ENCODE peak calls at places on chromosomes 16 and 17, in six cellular contexts. T is lung, H is tibial artery, N is foreskin fibroblast, J is nephron progenitor cell, B is ovary. Q is an unnamed sample.

GRCh38 chr17:42016411-42016831 is 818 bp downstream of the DNAJC7 start:
- DNase-seq in T (no peak), H (no peak), N (peak), J (no peak), B (no peak), Q (no peak)

GRCh38 chr16:6428861-6429260 is 903.8 kb upstream of the RBFOX1 start:
- DNase-seq in T (no peak), H (no peak), N (no peak), J (no peak), B (no peak), Q (no peak)

GRCh38 chr17:34633351-34633750 is 54.0 kb downstream of the TMEM132E start:
- DNase-seq in T (no peak), H (no peak), N (no peak), J (no peak), B (no peak), Q (no peak)

GRCh38 chr17:39927101-39927927 is at the start of the genes LRRC3C and ORMDL3:
- DNase-seq in T (peak), H (peak), N (peak), J (peak), B (peak), Q (peak)

GRCh38 chr17:14135906-14136590 is 66.7 kb downstream of the COX10 start:
- DNase-seq in T (no peak), H (no peak), N (no peak), J (no peak), B (no peak), Q (no peak)

GRCh38 chr16:85870159-85870558 is 28.8 kb upstream of the IRF8 start:
- DNase-seq in T (no peak), H (peak), N (no peak), J (no peak), B (no peak), Q (no peak)

GRCh38 chr17:7081341-7082062 is 1.5 kb upstream of the CLEC10A start:
- DNase-seq in T (no peak), H (no peak), N (no peak), J (no peak), B (no peak), Q (no peak)

GRCh38 chr17:45834471-45835396 is 9.9 kb upstream of the SPPL2C start:
- DNase-seq in T (no peak), H (no peak), N (no peak), J (no peak), B (no peak), Q (no peak)

GRCh38 chr17:16872351-16872751 is 99.6 kb downstream of the TNFRSF13B start:
- DNase-seq in T (no peak), H (no peak), N (no peak), J (no peak), B (no peak), Q (no peak)

GRCh38 chr16:12646098-12646489 is 157.6 kb downstream of the CPPED1 start:
- DNase-seq in T (no peak), H (no peak), N (no peak), J (no peak), B (no peak), Q (no peak)

GRCh38 chr16:11407047-11407982 is 62.1 kb downstream of the RMI2 start:
- DNase-seq in T (peak), H (peak), N (peak), J (peak), B (no peak), Q (peak)

GRCh38 chr16:71723537-71724319 is 773 bp downstream of the PHLPP2 start:
- DNase-seq in T (peak), H (peak), N (peak), J (peak), B (peak), Q (peak)

GRCh38 chr16:83878838-83879237 is 20.1 kb upstream of the MLYCD start:
- DNase-seq in T (no peak), H (no peak), N (peak), J (no peak), B (no peak), Q (no peak)

DNA sequence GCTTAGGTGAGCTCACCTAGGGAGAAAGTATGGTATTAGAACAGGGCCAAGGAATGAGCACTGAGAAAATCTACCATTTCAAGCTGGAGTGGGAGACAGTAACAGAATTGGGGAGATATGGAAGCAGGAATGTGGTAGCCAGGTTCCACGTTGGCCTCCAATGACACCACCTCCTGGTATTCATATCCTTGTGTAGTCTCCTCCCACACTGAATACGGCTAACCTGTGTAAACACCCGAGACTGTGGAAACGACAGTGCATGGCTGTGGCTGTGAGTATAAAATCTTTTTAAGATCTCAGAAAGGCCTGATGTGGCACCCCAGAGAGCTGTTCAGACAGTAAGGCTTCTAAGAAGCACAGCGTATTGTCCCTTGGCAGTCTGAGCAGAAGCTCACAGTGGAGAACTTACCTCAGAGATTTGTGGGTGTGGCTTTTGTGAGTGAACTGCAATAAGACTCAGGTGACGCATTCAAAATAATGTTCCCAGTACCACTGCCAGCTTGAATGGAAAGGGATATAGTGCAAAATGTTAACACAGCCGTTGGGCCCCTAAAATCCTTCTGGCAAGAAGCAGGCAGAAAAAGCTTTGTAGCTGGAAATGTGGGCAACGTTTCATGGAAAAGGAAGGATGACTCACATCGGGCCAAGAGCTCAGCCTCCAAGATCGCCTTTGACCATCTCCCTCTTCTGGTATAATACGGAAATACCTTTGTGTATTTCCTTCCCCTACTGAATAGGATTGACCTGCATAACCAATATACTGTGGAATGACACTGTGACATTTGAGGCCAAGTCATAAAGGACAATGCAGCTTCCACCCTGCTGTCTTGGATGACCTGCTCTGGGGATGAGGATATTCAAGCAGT is 14.4 kb downstream of the SDR42E1 start:
- DNase-seq in T (no peak), H (no peak), N (peak), J (no peak), B (no peak), Q (no peak)
- TF ChIP-seq CTCF in T (no peak), H (no peak), N (no peak), J (no peak), B (no peak), Q (peak)

GRCh38 chr17:69949931-69950330 is 125.1 kb upstream of the KCNJ16 start:
- DNase-seq in T (no peak), H (no peak), N (no peak), J (no peak), B (no peak), Q (no peak)

GRCh38 chr17:69951058-69951457 is 124.0 kb upstream of the KCNJ16 start:
- DNase-seq in T (no peak), H (no peak), N (no peak), J (no peak), B (no peak), Q (no peak)

GRCh38 chr17:69945698-69946185 is 129.3 kb upstream of the KCNJ16 start:
- DNase-seq in T (no peak), H (no peak), N (peak), J (no peak), B (no peak), Q (no peak)

GRCh38 chr17:69947027-69947759 is 127.8 kb upstream of the KCNJ16 start:
- DNase-seq in T (no peak), H (no peak), N (no peak), J (no peak), B (no peak), Q (no peak)

DNA sequence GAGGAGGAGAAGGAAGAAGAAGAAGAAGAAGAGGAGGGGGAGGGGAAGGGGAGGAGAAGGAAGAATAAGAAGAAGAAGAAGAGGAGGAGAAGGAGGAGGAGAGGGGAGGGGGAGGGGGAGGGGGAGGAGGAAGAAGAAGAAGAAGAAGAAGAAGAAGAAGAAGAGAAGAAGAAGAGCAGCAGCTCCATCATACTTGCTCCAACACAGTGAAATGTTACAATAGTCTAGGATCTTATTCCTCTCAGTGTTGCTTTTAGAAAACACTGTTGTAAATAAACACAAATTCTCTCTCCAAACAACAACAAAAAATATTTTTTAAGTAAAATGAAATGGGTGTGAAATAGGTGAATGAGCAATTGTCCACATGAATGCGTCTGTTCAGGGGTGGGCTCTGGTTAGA is 126.6 kb upstream of the KCNJ16 start:
- DNase-seq in T (no peak), H (no peak), N (no peak), J (no peak), B (no peak), Q (no peak)
- TF ChIP-seq CTCF in T (no peak), H (no peak), N (no peak), J (no peak), B (no peak), Q (no peak)

DNA sequence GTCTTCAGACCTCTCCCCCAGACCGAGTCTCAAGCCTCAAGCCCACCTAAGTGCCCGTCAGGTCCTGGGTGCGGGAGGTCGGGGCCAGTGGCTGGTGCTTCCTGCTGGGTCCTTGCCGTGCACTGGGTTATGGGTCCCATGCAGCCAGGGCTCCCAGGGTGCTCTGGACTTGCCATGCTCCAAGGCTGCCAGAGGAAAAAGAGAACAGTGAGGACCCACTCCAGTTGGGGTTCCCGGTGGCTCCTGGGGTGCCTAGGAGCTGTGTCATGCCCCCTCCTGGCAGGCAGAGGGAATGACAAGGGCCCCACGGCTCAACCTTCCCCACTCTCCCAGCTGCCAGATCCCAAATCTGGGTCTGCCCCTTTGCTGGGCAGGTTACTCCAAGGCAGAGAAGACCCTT is 3.8 kb downstream of the SNX20 start:
- DNase-seq in T (no peak), H (no peak), N (no peak), J (no peak), B (no peak), Q (no peak)
- TF ChIP-seq CTCF in T (no peak), H (peak), N (no peak), J (peak), B (no peak), Q (peak)

DNA sequence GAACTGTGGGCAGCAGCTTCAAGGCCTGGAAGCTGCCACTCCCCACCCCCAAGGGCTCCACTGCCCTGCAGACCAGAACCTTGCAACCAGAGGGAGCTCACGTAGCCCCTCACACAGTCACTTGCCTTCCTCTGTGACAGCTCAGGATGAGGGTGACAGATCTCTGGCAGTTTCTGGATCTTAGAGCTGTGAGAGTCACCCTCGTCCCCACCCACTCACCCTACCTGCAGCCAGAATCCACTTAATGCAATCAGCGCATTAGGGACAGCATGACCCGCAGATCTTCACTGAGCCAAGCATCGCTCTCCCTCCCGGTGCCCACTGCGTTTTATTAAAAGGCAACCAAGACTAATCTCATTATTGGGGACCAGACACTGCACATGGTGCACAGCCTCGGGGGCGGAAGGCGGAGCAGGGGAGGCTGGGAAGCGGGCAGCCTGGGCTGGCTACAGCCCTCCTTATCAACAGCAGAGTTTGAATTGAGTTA is 3.5 kb downstream of the CYB561 start:
- DNase-seq in T (no peak), H (no peak), N (peak), J (peak), B (no peak), Q (no peak)
- TF ChIP-seq CTCF in T (no peak), H (no peak), N (no peak), J (peak), B (no peak), Q (no peak)

DNA sequence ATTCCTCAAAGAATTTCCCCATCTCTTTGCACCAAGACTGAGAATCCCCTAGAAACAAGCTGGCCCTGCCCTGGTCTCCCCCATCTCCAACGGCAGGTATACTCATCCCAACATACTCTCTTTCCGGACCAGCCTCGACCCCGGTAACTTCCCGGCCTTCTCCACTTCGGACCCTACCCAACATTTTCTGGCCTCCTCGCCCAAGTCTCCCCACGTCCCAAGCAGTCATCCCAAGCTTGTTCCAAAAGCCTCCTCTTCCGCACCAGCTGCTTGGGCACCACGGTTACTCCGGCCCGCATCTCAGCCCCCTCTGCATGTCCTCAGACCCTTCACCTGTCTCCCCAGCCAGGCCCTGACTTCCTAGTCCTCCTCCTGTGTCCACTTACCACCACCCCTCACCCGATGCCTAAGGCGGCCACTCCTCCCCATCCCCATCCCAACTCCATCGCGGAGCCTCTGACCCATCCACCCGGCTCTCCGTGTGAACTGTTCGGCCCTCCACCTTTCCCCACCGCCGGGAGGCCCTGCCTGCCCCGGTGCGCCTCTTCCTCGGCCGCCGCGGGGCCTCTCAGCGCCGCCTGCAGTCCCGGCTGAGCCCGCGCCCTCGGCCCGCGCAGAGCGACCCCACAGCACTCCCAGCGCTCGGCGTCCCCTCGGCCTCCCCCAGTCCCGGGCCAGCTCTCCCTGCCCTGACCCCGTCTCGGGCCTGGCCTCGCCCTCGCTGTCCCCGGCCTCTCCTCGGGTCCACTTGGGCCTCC is 993 bp downstream of the PITPNA start:
- DNase-seq in T (no peak), H (no peak), N (peak), J (peak), B (peak), Q (no peak)
- TF ChIP-seq CTCF in T (no peak), H (peak), N (peak), J (no peak), B (peak), Q (no peak)

GRCh38 chr16:55512941-55513340 is 4.1 kb downstream of the LPCAT2 start:
- DNase-seq in T (no peak), H (no peak), N (no peak), J (no peak), B (no peak), Q (no peak)

GRCh38 chr16:55508941-55509920 is at the start of gene LPCAT2:
- DNase-seq in T (peak), H (peak), N (peak), J (peak), B (peak), Q (peak)

GRCh38 chr16:55510185-55510805 is 1.4 kb downstream of the LPCAT2 start:
- DNase-seq in T (no peak), H (no peak), N (no peak), J (no peak), B (no peak), Q (no peak)

GRCh38 chr16:55515110-55515509 is 6.2 kb downstream of the LPCAT2 start:
- DNase-seq in T (no peak), H (no peak), N (no peak), J (no peak), B (no peak), Q (no peak)

GRCh38 chr16:55513616-55514015 is 4.7 kb downstream of the LPCAT2 start:
- DNase-seq in T (no peak), H (no peak), N (no peak), J (no peak), B (no peak), Q (no peak)
- TF ChIP-seq CTCF in T (no peak), H (no peak), N (no peak), J (no peak), B (no peak), Q (no peak)

DNA sequence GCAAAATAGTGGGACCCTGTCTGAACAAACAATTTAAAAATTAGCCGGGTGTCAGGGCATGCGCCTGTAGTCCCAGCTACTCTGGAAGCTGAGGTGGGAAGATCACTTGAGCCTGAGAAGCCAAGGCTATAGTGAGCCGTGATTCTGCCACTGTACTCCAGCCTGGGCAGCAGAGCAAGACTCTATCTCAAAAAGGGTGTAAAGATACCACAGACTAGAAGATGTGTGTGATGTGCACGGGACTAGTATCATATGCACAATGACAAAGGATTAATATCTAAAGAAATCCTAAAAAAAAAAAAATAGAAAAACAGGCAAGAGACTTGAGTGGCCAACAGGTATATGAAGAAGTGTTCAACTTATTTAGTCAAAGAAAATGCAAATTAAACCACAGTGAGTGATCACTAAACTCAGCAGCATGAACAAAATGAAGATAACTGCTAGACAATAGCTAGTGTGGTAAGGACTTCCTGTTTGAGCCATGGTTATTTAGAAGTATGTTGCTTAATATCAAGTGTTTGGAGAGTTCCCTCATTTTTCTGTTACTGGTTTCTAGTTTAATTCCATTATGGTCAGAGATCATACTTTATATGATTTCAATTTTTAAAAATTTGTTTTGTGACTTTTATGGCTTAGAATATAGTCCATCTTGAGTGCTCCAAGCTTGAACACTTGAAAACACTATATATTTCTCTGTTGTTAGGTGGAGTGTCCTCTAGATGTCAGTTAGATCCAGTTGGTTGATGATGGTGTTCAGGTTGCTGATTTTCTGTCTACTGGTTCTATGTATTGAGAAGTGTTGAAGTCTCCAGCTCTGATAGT is 14.7 kb upstream of the SLX4 start:
- DNase-seq in T (no peak), H (no peak), N (no peak), J (no peak), B (no peak), Q (no peak)
- TF ChIP-seq CTCF in T (no peak), H (no peak), N (no peak), J (no peak), B (no peak), Q (no peak)

GRCh38 chr16:58638148-58639036 is 8.8 kb upstream of the CNOT1 start:
- DNase-seq in T (no peak), H (no peak), N (peak), J (no peak), B (peak), Q (no peak)
- TF ChIP-seq CTCF in T (no peak), H (peak), N (peak), J (no peak), B (no peak), Q (no peak)

GRCh38 chr17:67359960-67360817 is 6.2 kb downstream of the PSMD12 start:
- DNase-seq in T (no peak), H (no peak), N (peak), J (no peak), B (no peak), Q (no peak)
- TF ChIP-seq CTCF in T (no peak), H (no peak), N (peak), J (peak), B (no peak), Q (no peak)